ENCODE peak calls at places on chromosomes 16 and 17, in ten cellular contexts. V is nucleus accumbens; D is brain microvascular endothelial cell; S is SK-N-SH; Q is stimulated activated CD8-positive, alpha-beta memory T cell treated with anti-CD3 and anti-CD28 coated beads, Interleukin-7, amount 100 ng/mL, for 1 hour; O is CD8-positive, alpha-beta memory T cell; Z is lung; B is T47D; W is effector CD4-positive, alpha-beta T cell; F is hepatocyte. P is an unnamed sample.

GRCh38 chr16:85539629-85540291 is 73.4 kb upstream of the GSE1 start:
- DNase-seq in F (no peak), B (no peak), V (no peak), S (no peak), Q (no peak), Z (no peak), O (no peak), W (no peak), D (no peak), P (no peak)

GRCh38 chr16:49698931-49699715 is 156.8 kb downstream of the ZNF423 start:
- DNase-seq in B (no peak), V (no peak), W (no peak), S (no peak), Q (no peak), F (no peak), O (no peak), Z (no peak), D (peak; percentile 46), P (peak; percentile 72)

GRCh38 chr17:40433551-40434384 is 9.5 kb upstream of the IGFBP4 start:
- DNase-seq in Z (no peak), D (no peak), O (no peak), V (no peak), F (no peak), Q (no peak), W (no peak), S (peak; percentile 58), B (peak; percentile 63), P (peak; percentile 56)

GRCh38 chr17:4895676-4896331 is 3.5 kb upstream of the C17orf107 start:
- DNase-seq in Z (no peak), F (no peak), O (no peak), V (no peak), B (no peak), Q (no peak), W (no peak), S (no peak), D (no peak), P (no peak)

GRCh38 chr16:2008009-2008526 is 1.6 kb downstream of the ZNF598 start:
- DNase-seq in V (no peak), Q (no peak), W (no peak), S (no peak), Z (no peak), B (peak; percentile 74), F (no peak), O (peak; percentile 37), D (no peak), P (no peak)

GRCh38 chr17:66975188-66975587 is 10.7 kb downstream of the CACNG4 start:
- DNase-seq in D (no peak), W (no peak), O (no peak), B (no peak), F (no peak), Q (no peak), S (no peak), V (no peak), Z (no peak), P (no peak)

GRCh38 chr17:80212109-80212508 is 8.0 kb downstream of the SGSH start:
- DNase-seq in D (no peak), V (no peak), F (no peak), O (no peak), S (no peak), W (no peak), Z (no peak), B (no peak), Q (no peak), P (no peak)

GRCh38 chr17:7413346-7413985 is 5.8 kb downstream of the NLGN2 start:
- DNase-seq in B (no peak), D (peak; percentile 9), S (no peak), Z (no peak), F (no peak), Q (no peak), V (no peak), O (no peak), W (no peak), P (no peak)

GRCh38 chr16:20385844-20386832 is 18.4 kb downstream of the PDILT start:
- DNase-seq in D (peak; percentile 48), Z (peak; percentile 56), O (peak; percentile 23), B (peak; percentile 66), F (peak; percentile 78), Q (no peak), W (peak; percentile 35), V (peak; percentile 36), S (peak; percentile 61), P (peak; percentile 61)

P was measured in BE2C.